ENCODE peak calls at places on chromosomes 3 and 15, in seven cellular contexts. One of them, this sample, is unnamed.

GRCh38 chr3:57206423-57206822 is 6.6 kb upstream of the HESX1 start:
- DNase-seq in heart right ventricle: no peak
- DNase-seq in colonic mucosa: no peak
- DNase-seq in heart left ventricle: no peak
- DNase-seq in psoas muscle: no peak
- DNase-seq in upper lobe of right lung: no peak
- DNase-seq in fibroblast of lung: no peak
- DNase-seq in this sample: no peak

GRCh38 chr3:67940200-67940952 is 286.0 kb upstream of the SUCLG2 start:
- DNase-seq in heart right ventricle: peak
- DNase-seq in colonic mucosa: no peak
- DNase-seq in heart left ventricle: no peak
- DNase-seq in psoas muscle: no peak
- DNase-seq in upper lobe of right lung: no peak
- DNase-seq in fibroblast of lung: peak
- DNase-seq in this sample: peak

GRCh38 chr3:168973206-168973605 is 690.3 kb downstream of the MECOM start:
- DNase-seq in heart right ventricle: no peak
- DNase-seq in colonic mucosa: no peak
- DNase-seq in heart left ventricle: no peak
- DNase-seq in psoas muscle: no peak
- DNase-seq in upper lobe of right lung: no peak
- DNase-seq in fibroblast of lung: no peak
- DNase-seq in this sample: no peak

GRCh38 chr3:195905970-195906864 is 2.1 kb downstream of the TNK2 start:
- DNase-seq in heart right ventricle: no peak
- DNase-seq in colonic mucosa: peak
- DNase-seq in heart left ventricle: no peak
- DNase-seq in psoas muscle: peak
- DNase-seq in upper lobe of right lung: no peak
- DNase-seq in fibroblast of lung: peak
- DNase-seq in this sample: no peak

GRCh38 chr3:152556731-152557254 is 278.1 kb upstream of the P2RY1 start:
- DNase-seq in heart right ventricle: peak
- DNase-seq in colonic mucosa: no peak
- DNase-seq in heart left ventricle: peak
- DNase-seq in psoas muscle: no peak
- DNase-seq in upper lobe of right lung: no peak
- DNase-seq in fibroblast of lung: peak
- DNase-seq in this sample: no peak

GRCh38 chr15:29749365-29750086 is 72.7 kb downstream of the TJP1 start:
- DNase-seq in heart right ventricle: no peak
- DNase-seq in colonic mucosa: no peak
- DNase-seq in heart left ventricle: no peak
- DNase-seq in psoas muscle: no peak
- DNase-seq in upper lobe of right lung: no peak
- DNase-seq in fibroblast of lung: no peak
- DNase-seq in this sample: peak

GRCh38 chr3:30342319-30343060 is 263.9 kb upstream of the TGFBR2 start:
- DNase-seq in heart right ventricle: peak
- DNase-seq in colonic mucosa: peak
- DNase-seq in heart left ventricle: no peak
- DNase-seq in psoas muscle: no peak
- DNase-seq in upper lobe of right lung: no peak
- DNase-seq in fibroblast of lung: peak
- DNase-seq in this sample: no peak

GRCh38 chr15:68053997-68054657 is at the start of gene PIAS1:
- DNase-seq in heart right ventricle: peak
- DNase-seq in colonic mucosa: peak
- DNase-seq in heart left ventricle: peak
- DNase-seq in psoas muscle: peak
- DNase-seq in upper lobe of right lung: peak
- DNase-seq in fibroblast of lung: peak
- DNase-seq in this sample: peak

GRCh38 chr15:51841401-51842040 is 12.1 kb downstream of the TMOD3 start:
- DNase-seq in heart right ventricle: no peak
- DNase-seq in colonic mucosa: no peak
- DNase-seq in heart left ventricle: no peak
- DNase-seq in psoas muscle: no peak
- DNase-seq in upper lobe of right lung: peak
- DNase-seq in fibroblast of lung: no peak
- DNase-seq in this sample: no peak

GRCh38 chr15:76871930-76872329 is 33.2 kb downstream of the SCAPER start:
- DNase-seq in heart right ventricle: no peak
- DNase-seq in colonic mucosa: no peak
- DNase-seq in heart left ventricle: no peak
- DNase-seq in psoas muscle: no peak
- DNase-seq in upper lobe of right lung: no peak
- DNase-seq in fibroblast of lung: no peak
- DNase-seq in this sample: no peak
- H3K27ac ChIP-seq in heart right ventricle: no peak
- H3K27ac ChIP-seq in colonic mucosa: no peak
- H3K27ac ChIP-seq in heart left ventricle: no peak
- H3K27ac ChIP-seq in psoas muscle: no peak
- H3K27ac ChIP-seq in upper lobe of right lung: no peak
- H3K27ac ChIP-seq in fibroblast of lung: no peak
- H3K27ac ChIP-seq in this sample: no peak

GRCh38 chr3:177191108-177191779 is 6.0 kb downstream of the TBL1XR1 start:
- DNase-seq in heart right ventricle: no peak
- DNase-seq in colonic mucosa: no peak
- DNase-seq in heart left ventricle: no peak
- DNase-seq in psoas muscle: no peak
- DNase-seq in upper lobe of right lung: no peak
- DNase-seq in fibroblast of lung: no peak
- DNase-seq in this sample: no peak
- H3K27ac ChIP-seq in heart right ventricle: peak
- H3K27ac ChIP-seq in colonic mucosa: no peak
- H3K27ac ChIP-seq in heart left ventricle: peak
- H3K27ac ChIP-seq in psoas muscle: peak
- H3K27ac ChIP-seq in upper lobe of right lung: no peak
- H3K27ac ChIP-seq in fibroblast of lung: peak
- H3K27ac ChIP-seq in this sample: no peak

GRCh38 chr3:189949580-189949979 is 171.1 kb downstream of the P3H2 start:
- DNase-seq in heart right ventricle: no peak
- DNase-seq in colonic mucosa: no peak
- DNase-seq in heart left ventricle: no peak
- DNase-seq in psoas muscle: no peak
- DNase-seq in upper lobe of right lung: no peak
- DNase-seq in fibroblast of lung: no peak
- DNase-seq in this sample: no peak
- H3K27ac ChIP-seq in heart right ventricle: no peak
- H3K27ac ChIP-seq in colonic mucosa: no peak
- H3K27ac ChIP-seq in heart left ventricle: no peak
- H3K27ac ChIP-seq in psoas muscle: no peak
- H3K27ac ChIP-seq in upper lobe of right lung: no peak
- H3K27ac ChIP-seq in fibroblast of lung: no peak
- H3K27ac ChIP-seq in this sample: no peak

GRCh38 chr3:33914731-33915389 is 116.4 kb downstream of the PDCD6IP start:
- DNase-seq in heart right ventricle: no peak
- DNase-seq in colonic mucosa: no peak
- DNase-seq in heart left ventricle: no peak
- DNase-seq in psoas muscle: no peak
- DNase-seq in upper lobe of right lung: no peak
- DNase-seq in fibroblast of lung: no peak
- DNase-seq in this sample: no peak

GRCh38 chr3:33908209-33908851 is 109.9 kb downstream of the PDCD6IP start:
- DNase-seq in heart right ventricle: no peak
- DNase-seq in colonic mucosa: no peak
- DNase-seq in heart left ventricle: no peak
- DNase-seq in psoas muscle: no peak
- DNase-seq in upper lobe of right lung: no peak
- DNase-seq in fibroblast of lung: no peak
- DNase-seq in this sample: no peak

GRCh38 chr3:33909547-33909946 is 111.1 kb downstream of the PDCD6IP start:
- DNase-seq in heart right ventricle: no peak
- DNase-seq in colonic mucosa: no peak
- DNase-seq in heart left ventricle: no peak
- DNase-seq in psoas muscle: no peak
- DNase-seq in upper lobe of right lung: no peak
- DNase-seq in fibroblast of lung: no peak
- DNase-seq in this sample: no peak

GRCh38 chr3:33915796-33916589 is 117.6 kb downstream of the PDCD6IP start:
- DNase-seq in heart right ventricle: peak
- DNase-seq in colonic mucosa: no peak
- DNase-seq in heart left ventricle: no peak
- DNase-seq in psoas muscle: no peak
- DNase-seq in upper lobe of right lung: no peak
- DNase-seq in fibroblast of lung: peak
- DNase-seq in this sample: peak

GRCh38 chr3:33911525-33912322 is 113.3 kb downstream of the PDCD6IP start:
- DNase-seq in heart right ventricle: no peak
- DNase-seq in colonic mucosa: no peak
- DNase-seq in heart left ventricle: no peak
- DNase-seq in psoas muscle: no peak
- DNase-seq in upper lobe of right lung: no peak
- DNase-seq in fibroblast of lung: peak
- DNase-seq in this sample: no peak
- H3K27ac ChIP-seq in heart right ventricle: no peak
- H3K27ac ChIP-seq in colonic mucosa: no peak
- H3K27ac ChIP-seq in heart left ventricle: no peak
- H3K27ac ChIP-seq in psoas muscle: no peak
- H3K27ac ChIP-seq in upper lobe of right lung: no peak
- H3K27ac ChIP-seq in fibroblast of lung: no peak
- H3K27ac ChIP-seq in this sample: no peak

DNA sequence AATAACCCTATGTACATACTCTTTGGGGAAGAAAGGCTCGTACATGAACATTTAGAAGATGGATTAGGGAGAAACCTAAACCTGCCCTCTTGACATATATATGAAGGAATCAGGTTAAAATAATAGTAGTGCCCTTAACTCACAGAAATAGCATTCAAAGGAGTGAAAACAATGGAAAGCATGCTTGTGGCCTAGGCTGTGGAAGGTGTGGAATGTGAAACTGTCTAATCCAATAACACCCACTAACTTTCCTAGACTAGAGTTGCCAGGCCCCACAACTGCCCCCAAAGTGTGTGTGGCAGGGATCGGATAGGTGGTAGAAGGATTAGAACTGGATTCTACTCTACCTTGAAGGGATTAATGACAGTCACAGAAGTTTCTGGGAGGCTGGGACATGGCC is 317.4 kb upstream of the LRRFIP2 start:
- DNase-seq in heart right ventricle: no peak
- DNase-seq in colonic mucosa: no peak
- DNase-seq in heart left ventricle: no peak
- DNase-seq in psoas muscle: no peak
- DNase-seq in upper lobe of right lung: no peak
- DNase-seq in fibroblast of lung: no peak
- DNase-seq in this sample: no peak
- H3K27ac ChIP-seq in heart right ventricle: peak
- H3K27ac ChIP-seq in colonic mucosa: no peak
- H3K27ac ChIP-seq in heart left ventricle: peak
- H3K27ac ChIP-seq in psoas muscle: no peak
- H3K27ac ChIP-seq in upper lobe of right lung: peak
- H3K27ac ChIP-seq in fibroblast of lung: no peak
- H3K27ac ChIP-seq in this sample: no peak

DNA sequence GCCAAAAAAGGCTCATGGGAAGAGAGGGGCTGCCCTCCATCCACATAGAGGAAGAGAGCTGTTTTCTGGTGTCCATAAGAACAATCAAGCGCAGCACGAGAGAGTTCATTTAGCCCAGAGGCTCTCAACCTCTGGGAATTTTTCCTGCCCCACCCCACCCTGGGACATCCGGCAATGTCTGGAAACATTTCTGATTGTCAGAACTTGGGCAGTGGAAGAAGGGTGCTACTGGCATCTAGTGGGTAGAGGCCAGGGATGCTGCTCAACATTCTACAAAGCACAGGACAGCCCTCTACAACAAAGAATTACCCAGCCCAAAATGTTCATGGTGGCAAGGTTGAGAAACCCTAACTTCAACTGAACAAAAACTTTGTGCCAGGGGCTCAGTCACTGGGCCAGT is 92.9 kb downstream of the RAB11A start:
- DNase-seq in heart right ventricle: no peak
- DNase-seq in colonic mucosa: no peak
- DNase-seq in heart left ventricle: no peak
- DNase-seq in psoas muscle: no peak
- DNase-seq in upper lobe of right lung: no peak
- DNase-seq in fibroblast of lung: no peak
- DNase-seq in this sample: no peak
- H3K27ac ChIP-seq in heart right ventricle: no peak
- H3K27ac ChIP-seq in colonic mucosa: no peak
- H3K27ac ChIP-seq in heart left ventricle: no peak
- H3K27ac ChIP-seq in psoas muscle: no peak
- H3K27ac ChIP-seq in upper lobe of right lung: no peak
- H3K27ac ChIP-seq in fibroblast of lung: no peak
- H3K27ac ChIP-seq in this sample: no peak

DNA sequence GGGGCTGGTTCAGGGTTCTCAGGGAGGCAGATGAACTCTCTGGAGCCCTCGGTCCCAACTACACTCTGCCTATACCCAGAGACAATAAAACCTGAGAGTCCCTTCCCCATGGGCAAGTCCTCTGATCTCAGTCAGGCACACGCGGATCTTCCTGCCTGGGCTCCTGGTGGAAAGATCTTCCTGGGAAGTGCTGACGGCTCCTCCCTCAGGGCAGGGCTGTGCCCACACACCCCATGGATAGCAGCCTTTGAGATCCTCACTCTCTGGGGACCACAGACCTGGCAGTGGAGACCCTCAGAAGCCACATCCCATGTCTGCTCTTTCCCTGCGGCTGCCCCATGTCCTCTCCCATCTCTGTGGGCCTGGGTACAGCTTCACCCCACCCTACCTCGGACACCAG is 10.4 kb downstream of the SH2D7 start:
- DNase-seq in heart right ventricle: no peak
- DNase-seq in colonic mucosa: no peak
- DNase-seq in heart left ventricle: no peak
- DNase-seq in psoas muscle: no peak
- DNase-seq in upper lobe of right lung: peak
- DNase-seq in fibroblast of lung: no peak
- DNase-seq in this sample: no peak
- H3K27ac ChIP-seq in heart right ventricle: no peak
- H3K27ac ChIP-seq in colonic mucosa: no peak
- H3K27ac ChIP-seq in heart left ventricle: no peak
- H3K27ac ChIP-seq in psoas muscle: no peak
- H3K27ac ChIP-seq in upper lobe of right lung: peak
- H3K27ac ChIP-seq in fibroblast of lung: no peak
- H3K27ac ChIP-seq in this sample: no peak